ENCODE peak calls at places on chromosomes 16 and 17, in ten cellular contexts. Q is pancreas, W is mucosa of descending colon, Z is prostate gland, R is H9, I is heart right ventricle, J is iPS DF 6.9, D is thoracic aorta, L is MM.1S, P is lower lobe of right lung. E is an unnamed sample.

GRCh38 chr17:64491034-64491860 is 5.6 kb downstream of the POLG2 start:
- DNase-seq in L (peak; percentile 58), Z (no peak), Q (no peak), I (no peak), J (no peak), R (no peak), D (no peak), P (no peak), W (peak; percentile 42), E (no peak)

GRCh38 chr16:78786635-78787034 is 687.2 kb downstream of the WWOX start:
- DNase-seq in Q (no peak), P (no peak), Z (no peak), R (no peak), I (no peak), L (no peak), J (no peak), D (no peak), W (no peak), E (no peak)

GRCh38 chr17:9241774-9242496 is 220.6 kb downstream of the NTN1 start:
- DNase-seq in Z (no peak), R (no peak), L (no peak), D (no peak), W (no peak), P (no peak), I (no peak), J (no peak), Q (peak; percentile 25), E (no peak)

GRCh38 chr17:74394977-74395376 is 27.7 kb downstream of the GPR142 start:
- DNase-seq in I (no peak), J (no peak), L (no peak), P (no peak), R (no peak), D (no peak), Q (no peak), Z (peak; percentile 51), W (peak; percentile 64), E (no peak)

GRCh38 chr17:82647593-82648164 is 565 bp downstream of the WDR45B start:
- DNase-seq in P (no peak), Q (peak; percentile 47), D (no peak), W (peak; percentile 73), J (no peak), Z (no peak), I (peak; percentile 50), R (no peak), L (peak; percentile 30), E (peak; percentile 40)

GRCh38 chr17:57461082-57461481 is 204.8 kb downstream of the MSI2 start:
- DNase-seq in Q (no peak), L (no peak), W (no peak), D (no peak), J (no peak), R (no peak), I (no peak), P (no peak), Z (no peak), E (no peak)

GRCh38 chr16:82603784-82604411 is 22.9 kb upstream of the CDH13 start:
- DNase-seq in W (peak; percentile 49), J (no peak), L (no peak), D (no peak), I (peak; percentile 46), Q (no peak), R (peak; percentile 78), Z (peak; percentile 51), P (no peak), E (peak; percentile 58)

GRCh38 chr17:36844601-36845000 is 92.7 kb upstream of the LHX1 start:
- DNase-seq in Z (no peak), I (no peak), L (no peak), Q (no peak), D (no peak), J (no peak), R (no peak), P (no peak), W (no peak), E (no peak)

GRCh38 chr16:54651851-54652770 is 278.6 kb upstream of the IRX5 start:
- DNase-seq in Q (no peak), Z (no peak), J (no peak), L (no peak), W (no peak), I (no peak), P (peak; percentile 56), D (no peak), R (no peak), E (no peak)

GRCh38 chr17:66524848-66525247 is 222.4 kb downstream of the PRKCA start:
- DNase-seq in J (no peak), Q (no peak), Z (no peak), I (no peak), W (no peak), D (no peak), L (no peak), R (no peak), P (no peak), E (no peak)

GRCh38 chr16:27366687-27367462 is 35.1 kb upstream of the IL21R start:
- DNase-seq in Q (no peak), J (no peak), I (peak; percentile 27), W (peak; percentile 51), P (no peak), Z (no peak), D (no peak), L (no peak), R (no peak), E (no peak)

GRCh38 chr16:75351183-75351582 is 82.1 kb downstream of the CFDP1 start:
- DNase-seq in L (no peak), I (no peak), W (no peak), D (no peak), P (no peak), J (no peak), R (no peak), Z (no peak), Q (no peak), E (no peak)

DNA sequence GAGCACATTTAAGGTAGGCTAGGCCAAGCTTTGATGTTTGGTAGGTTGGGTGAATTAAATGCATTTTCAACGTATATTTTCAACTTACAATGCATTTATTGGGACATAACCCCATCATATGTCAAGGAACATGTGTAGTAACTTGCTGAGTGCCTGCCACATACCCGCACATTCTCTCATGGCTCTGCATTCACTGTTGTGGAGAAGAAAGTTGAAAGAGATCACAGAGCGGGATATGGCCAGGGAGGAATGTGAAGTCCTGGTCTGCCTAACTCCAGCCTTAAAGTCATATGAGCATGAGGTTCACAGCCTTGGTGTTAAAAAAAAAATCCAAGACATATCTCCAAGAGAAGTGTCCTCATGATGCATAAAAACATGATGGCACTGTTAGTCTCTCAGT is 79.1 kb downstream of the CFDP1 start:
- DNase-seq in J (no peak), P (no peak), D (no peak), Z (no peak), W (no peak), I (no peak), R (no peak), L (no peak), Q (no peak), E (no peak)
- H3K4me1 ChIP-seq in J (no peaks in the 10 kb centered on the region), P (peaks cover 5% of the 10 kb centered on the region), D (peaks cover 38% of the 10 kb centered on the region), Z (no peaks in the 10 kb centered on the region), W (no peaks in the 10 kb centered on the region), I (peaks cover 26% of the 10 kb centered on the region), R (no peaks in the 10 kb centered on the region), L (no peaks in the 10 kb centered on the region), Q (no peaks in the 10 kb centered on the region), E (no peaks in the 10 kb centered on the region)

GRCh38 chr17:16286009-16286946 is 67.0 kb downstream of the CENPV start:
- DNase-seq in W (peak; percentile 87), I (peak; percentile 69), L (no peak), P (peak; percentile 90), Z (peak; percentile 28), Q (peak; percentile 74), R (peak; percentile 94), D (peak; percentile 68), J (peak; percentile 83), E (peak; percentile 80)

GRCh38 chr17:16281351-16281750 is 64.3 kb downstream of the PIGL start:
- DNase-seq in L (no peak), D (no peak), Q (no peak), I (no peak), Z (no peak), J (no peak), W (no peak), R (no peak), P (no peak), E (no peak)

GRCh38 chr17:16282522-16282921 is 65.5 kb downstream of the PIGL start:
- DNase-seq in J (no peak), I (no peak), Z (no peak), R (no peak), D (no peak), L (no peak), Q (no peak), W (no peak), P (no peak), E (no peak)

GRCh38 chr17:16285646-16286008 is 67.6 kb downstream of the CENPV start:
- DNase-seq in Z (no peak), L (no peak), W (no peak), P (no peak), R (no peak), Q (no peak), I (no peak), J (no peak), D (no peak), E (no peak)

DNA sequence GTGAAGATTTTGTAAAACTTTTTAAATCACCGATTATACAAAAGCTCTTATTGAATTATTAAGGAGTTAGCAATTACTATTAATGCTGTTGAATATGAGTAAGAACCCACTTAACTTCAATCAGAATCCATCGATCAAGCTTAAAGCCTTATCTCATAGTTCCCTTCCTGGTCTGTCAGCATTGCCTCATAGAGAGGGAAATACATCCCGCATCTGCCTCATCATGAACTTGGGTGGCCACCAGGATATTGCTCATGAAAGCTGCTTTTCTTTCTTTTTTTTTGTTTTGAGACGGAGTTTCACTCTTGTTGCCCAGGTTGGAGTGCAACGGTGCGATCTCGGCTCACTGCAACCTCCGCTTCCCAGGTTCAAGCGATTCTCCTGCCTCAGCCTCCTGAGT is 66.7 kb downstream of the PIGL start:
- DNase-seq in P (no peak), Z (no peak), Q (no peak), I (no peak), D (no peak), R (no peak), J (no peak), L (no peak), W (no peak), E (no peak)
- H3K4me1 ChIP-seq in P (peaks cover 39% of the 10 kb centered on the region), Z (no peaks in the 10 kb centered on the region), Q (no peaks in the 10 kb centered on the region), I (peaks cover 30% of the 10 kb centered on the region), D (peaks cover 45% of the 10 kb centered on the region), R (peaks cover 2% of the 10 kb centered on the region), J (peaks cover 5% of the 10 kb centered on the region), L (peaks cover 6% of the 10 kb centered on the region), W (peaks cover 35% of the 10 kb centered on the region), E (peaks cover 32% of the 10 kb centered on the region)

GRCh38 chr16:89636663-89637062 is 20.8 kb downstream of the CHMP1A start:
- DNase-seq in W (no peak), I (no peak), Z (no peak), R (no peak), L (no peak), P (no peak), J (no peak), Q (no peak), D (no peak), E (no peak)
- H3K4me1 ChIP-seq in W (peaks cover 6% of the 10 kb centered on the region), I (peaks cover 12% of the 10 kb centered on the region), Z (no peaks in the 10 kb centered on the region), R (no peaks in the 10 kb centered on the region), L (no peaks in the 10 kb centered on the region), P (peaks cover 13% of the 10 kb centered on the region), J (peaks cover 2% of the 10 kb centered on the region), Q (peaks cover 6% of the 10 kb centered on the region), D (peaks cover 5% of the 10 kb centered on the region), E (peaks cover 7% of the 10 kb centered on the region)

DNA sequence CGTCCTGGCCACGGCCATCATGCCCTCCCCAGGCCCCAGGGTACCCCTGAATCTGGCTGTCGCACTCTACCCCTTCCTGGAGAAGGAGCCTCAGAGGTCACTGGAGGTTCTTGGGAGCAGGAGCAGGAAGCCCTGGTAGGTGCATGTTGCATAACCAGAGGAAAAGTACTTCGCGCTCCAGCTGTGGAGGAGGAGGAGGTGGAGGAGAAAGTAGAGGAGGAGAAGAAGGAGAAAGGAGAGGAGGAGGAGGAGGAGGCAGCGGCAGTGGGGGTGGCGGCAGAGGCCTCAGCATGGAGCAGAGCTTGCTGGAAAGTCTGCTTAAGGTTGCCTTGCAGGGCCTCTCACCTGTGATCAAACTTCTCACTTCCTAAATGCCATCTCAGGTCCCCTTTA is 61.8 kb downstream of the BAIAP2 start:
- DNase-seq in W (no peak), I (no peak), D (no peak), Z (no peak), J (no peak), P (no peak), R (no peak), Q (no peak), L (no peak), E (no peak)
- H3K4me1 ChIP-seq in W (peaks cover 31% of the 10 kb centered on the region), I (peaks cover 36% of the 10 kb centered on the region), D (peaks cover 36% of the 10 kb centered on the region), Z (peaks cover 22% of the 10 kb centered on the region), J (peaks cover 16% of the 10 kb centered on the region), P (peaks cover 48% of the 10 kb centered on the region), R (no peaks in the 10 kb centered on the region), Q (no peaks in the 10 kb centered on the region), L (peaks cover 5% of the 10 kb centered on the region), E (peaks cover 21% of the 10 kb centered on the region)